ENCODE peak calls at places on chromosome 19, in ten cellular contexts. One of them, this sample, is unnamed.

GRCh38 chr19:7004313-7004931 is 16.8 kb downstream of the MBD3L2B start:
- DNase-seq in NCI-H1694 treated with DMSO at 0.1 percent for 48 hours: no peak
- DNase-seq in substantia nigra: no peak
- DNase-seq in CD8-positive, alpha-beta T cell: no peak
- DNase-seq in stimulated activated CD8-positive, alpha-beta memory T cell treated with anti-CD3 and anti-CD28 coated beads, Interleukin-4, amount 100 ng/mL, for 4 hours: no peak
- DNase-seq in M059J: peak
- DNase-seq in thoracic aorta: no peak
- DNase-seq in EH: no peak
- DNase-seq in AG08396: no peak
- DNase-seq in iris pigment epithelial cell: peak
- DNase-seq in this sample: peak

GRCh38 chr19:2016041-2016807 is 710 bp upstream of the BTBD2 start:
- DNase-seq in NCI-H1694 treated with DMSO at 0.1 percent for 48 hours: peak
- DNase-seq in substantia nigra: no peak
- DNase-seq in CD8-positive, alpha-beta T cell: peak
- DNase-seq in stimulated activated CD8-positive, alpha-beta memory T cell treated with anti-CD3 and anti-CD28 coated beads, Interleukin-4, amount 100 ng/mL, for 4 hours: peak
- DNase-seq in M059J: peak
- DNase-seq in thoracic aorta: peak
- DNase-seq in EH: peak
- DNase-seq in AG08396: peak
- DNase-seq in iris pigment epithelial cell: peak
- DNase-seq in this sample: peak

GRCh38 chr19:5124111-5124855 is 155.4 kb downstream of the KDM4B start:
- DNase-seq in NCI-H1694 treated with DMSO at 0.1 percent for 48 hours: no peak
- DNase-seq in substantia nigra: no peak
- DNase-seq in CD8-positive, alpha-beta T cell: no peak
- DNase-seq in stimulated activated CD8-positive, alpha-beta memory T cell treated with anti-CD3 and anti-CD28 coated beads, Interleukin-4, amount 100 ng/mL, for 4 hours: no peak
- DNase-seq in M059J: no peak
- DNase-seq in thoracic aorta: no peak
- DNase-seq in EH: no peak
- DNase-seq in AG08396: no peak
- DNase-seq in iris pigment epithelial cell: no peak
- DNase-seq in this sample: no peak

GRCh38 chr19:7509625-7510024 is 6.3 kb upstream of the ZNF358 start:
- DNase-seq in NCI-H1694 treated with DMSO at 0.1 percent for 48 hours: no peak
- DNase-seq in substantia nigra: no peak
- DNase-seq in CD8-positive, alpha-beta T cell: no peak
- DNase-seq in stimulated activated CD8-positive, alpha-beta memory T cell treated with anti-CD3 and anti-CD28 coated beads, Interleukin-4, amount 100 ng/mL, for 4 hours: no peak
- DNase-seq in M059J: no peak
- DNase-seq in thoracic aorta: no peak
- DNase-seq in EH: peak
- DNase-seq in AG08396: no peak
- DNase-seq in iris pigment epithelial cell: no peak
- DNase-seq in this sample: no peak

GRCh38 chr19:50266896-50267295 is 62.3 kb downstream of the KCNC3 start:
- DNase-seq in NCI-H1694 treated with DMSO at 0.1 percent for 48 hours: no peak
- DNase-seq in substantia nigra: no peak
- DNase-seq in CD8-positive, alpha-beta T cell: peak
- DNase-seq in stimulated activated CD8-positive, alpha-beta memory T cell treated with anti-CD3 and anti-CD28 coated beads, Interleukin-4, amount 100 ng/mL, for 4 hours: no peak
- DNase-seq in M059J: no peak
- DNase-seq in thoracic aorta: no peak
- DNase-seq in EH: no peak
- DNase-seq in AG08396: no peak
- DNase-seq in iris pigment epithelial cell: no peak
- DNase-seq in this sample: no peak

GRCh38 chr19:5336195-5336965 is 4.2 kb downstream of the PTPRS start:
- DNase-seq in NCI-H1694 treated with DMSO at 0.1 percent for 48 hours: no peak
- DNase-seq in substantia nigra: no peak
- DNase-seq in CD8-positive, alpha-beta T cell: no peak
- DNase-seq in stimulated activated CD8-positive, alpha-beta memory T cell treated with anti-CD3 and anti-CD28 coated beads, Interleukin-4, amount 100 ng/mL, for 4 hours: no peak
- DNase-seq in M059J: no peak
- DNase-seq in thoracic aorta: no peak
- DNase-seq in EH: no peak
- DNase-seq in AG08396: no peak
- DNase-seq in iris pigment epithelial cell: no peak
- DNase-seq in this sample: no peak

GRCh38 chr19:1171755-1172352 is 2.2 kb downstream of the SBNO2 start:
- DNase-seq in NCI-H1694 treated with DMSO at 0.1 percent for 48 hours: no peak
- DNase-seq in substantia nigra: peak
- DNase-seq in CD8-positive, alpha-beta T cell: no peak
- DNase-seq in stimulated activated CD8-positive, alpha-beta memory T cell treated with anti-CD3 and anti-CD28 coated beads, Interleukin-4, amount 100 ng/mL, for 4 hours: no peak
- DNase-seq in M059J: no peak
- DNase-seq in thoracic aorta: no peak
- DNase-seq in EH: no peak
- DNase-seq in AG08396: no peak
- DNase-seq in iris pigment epithelial cell: peak
- DNase-seq in this sample: no peak

GRCh38 chr19:44808463-44809371 is at the start of gene BCAM:
- DNase-seq in NCI-H1694 treated with DMSO at 0.1 percent for 48 hours: no peak
- DNase-seq in substantia nigra: no peak
- DNase-seq in CD8-positive, alpha-beta T cell: no peak
- DNase-seq in stimulated activated CD8-positive, alpha-beta memory T cell treated with anti-CD3 and anti-CD28 coated beads, Interleukin-4, amount 100 ng/mL, for 4 hours: no peak
- DNase-seq in M059J: peak
- DNase-seq in thoracic aorta: no peak
- DNase-seq in EH: peak
- DNase-seq in AG08396: peak
- DNase-seq in iris pigment epithelial cell: peak
- DNase-seq in this sample: peak

GRCh38 chr19:51337141-51337860 is 4.6 kb downstream of the VSIG10L start:
- DNase-seq in NCI-H1694 treated with DMSO at 0.1 percent for 48 hours: no peak
- DNase-seq in substantia nigra: no peak
- DNase-seq in CD8-positive, alpha-beta T cell: no peak
- DNase-seq in stimulated activated CD8-positive, alpha-beta memory T cell treated with anti-CD3 and anti-CD28 coated beads, Interleukin-4, amount 100 ng/mL, for 4 hours: no peak
- DNase-seq in M059J: no peak
- DNase-seq in thoracic aorta: no peak
- DNase-seq in EH: no peak
- DNase-seq in AG08396: no peak
- DNase-seq in iris pigment epithelial cell: no peak
- DNase-seq in this sample: no peak

GRCh38 chr19:4229179-4229931 is at the start of gene EBI3:
- DNase-seq in NCI-H1694 treated with DMSO at 0.1 percent for 48 hours: no peak
- DNase-seq in substantia nigra: no peak
- DNase-seq in CD8-positive, alpha-beta T cell: no peak
- DNase-seq in stimulated activated CD8-positive, alpha-beta memory T cell treated with anti-CD3 and anti-CD28 coated beads, Interleukin-4, amount 100 ng/mL, for 4 hours: peak
- DNase-seq in M059J: peak
- DNase-seq in thoracic aorta: no peak
- DNase-seq in EH: peak
- DNase-seq in AG08396: no peak
- DNase-seq in iris pigment epithelial cell: peak
- DNase-seq in this sample: peak

GRCh38 chr19:10432736-10433130 is 12.4 kb downstream of the PDE4A start:
- DNase-seq in NCI-H1694 treated with DMSO at 0.1 percent for 48 hours: no peak
- DNase-seq in substantia nigra: no peak
- DNase-seq in CD8-positive, alpha-beta T cell: no peak
- DNase-seq in stimulated activated CD8-positive, alpha-beta memory T cell treated with anti-CD3 and anti-CD28 coated beads, Interleukin-4, amount 100 ng/mL, for 4 hours: no peak
- DNase-seq in M059J: no peak
- DNase-seq in thoracic aorta: no peak
- DNase-seq in EH: no peak
- DNase-seq in AG08396: no peak
- DNase-seq in iris pigment epithelial cell: no peak
- DNase-seq in this sample: no peak

GRCh38 chr19:13082192-13083007 is 20.3 kb downstream of the LYL1 start:
- DNase-seq in NCI-H1694 treated with DMSO at 0.1 percent for 48 hours: no peak
- DNase-seq in substantia nigra: no peak
- DNase-seq in CD8-positive, alpha-beta T cell: no peak
- DNase-seq in stimulated activated CD8-positive, alpha-beta memory T cell treated with anti-CD3 and anti-CD28 coated beads, Interleukin-4, amount 100 ng/mL, for 4 hours: no peak
- DNase-seq in M059J: peak
- DNase-seq in thoracic aorta: no peak
- DNase-seq in EH: peak
- DNase-seq in AG08396: peak
- DNase-seq in iris pigment epithelial cell: peak
- DNase-seq in this sample: peak

GRCh38 chr19:23071087-23071511 is 45.7 kb upstream of the ZNF730 start:
- DNase-seq in NCI-H1694 treated with DMSO at 0.1 percent for 48 hours: no peak
- DNase-seq in substantia nigra: no peak
- DNase-seq in CD8-positive, alpha-beta T cell: no peak
- DNase-seq in stimulated activated CD8-positive, alpha-beta memory T cell treated with anti-CD3 and anti-CD28 coated beads, Interleukin-4, amount 100 ng/mL, for 4 hours: no peak
- DNase-seq in M059J: no peak
- DNase-seq in thoracic aorta: no peak
- DNase-seq in EH: peak
- DNase-seq in AG08396: peak
- DNase-seq in iris pigment epithelial cell: peak
- DNase-seq in this sample: peak

GRCh38 chr19:58395220-58395978 is at the start of gene RNF225:
- DNase-seq in NCI-H1694 treated with DMSO at 0.1 percent for 48 hours: no peak
- DNase-seq in substantia nigra: no peak
- DNase-seq in CD8-positive, alpha-beta T cell: no peak
- DNase-seq in stimulated activated CD8-positive, alpha-beta memory T cell treated with anti-CD3 and anti-CD28 coated beads, Interleukin-4, amount 100 ng/mL, for 4 hours: no peak
- DNase-seq in M059J: peak
- DNase-seq in thoracic aorta: no peak
- DNase-seq in EH: no peak
- DNase-seq in AG08396: no peak
- DNase-seq in iris pigment epithelial cell: no peak
- DNase-seq in this sample: no peak

GRCh38 chr19:40410030-40410389 is 3.2 kb downstream of the PRX start:
- DNase-seq in NCI-H1694 treated with DMSO at 0.1 percent for 48 hours: no peak
- DNase-seq in substantia nigra: no peak
- DNase-seq in CD8-positive, alpha-beta T cell: no peak
- DNase-seq in stimulated activated CD8-positive, alpha-beta memory T cell treated with anti-CD3 and anti-CD28 coated beads, Interleukin-4, amount 100 ng/mL, for 4 hours: no peak
- DNase-seq in M059J: no peak
- DNase-seq in thoracic aorta: no peak
- DNase-seq in EH: no peak
- DNase-seq in AG08396: no peak
- DNase-seq in iris pigment epithelial cell: no peak
- DNase-seq in this sample: no peak

GRCh38 chr19:57587529-57587928 is 3.6 kb downstream of the ZIK1 start:
- DNase-seq in NCI-H1694 treated with DMSO at 0.1 percent for 48 hours: no peak
- DNase-seq in substantia nigra: no peak
- DNase-seq in CD8-positive, alpha-beta T cell: no peak
- DNase-seq in stimulated activated CD8-positive, alpha-beta memory T cell treated with anti-CD3 and anti-CD28 coated beads, Interleukin-4, amount 100 ng/mL, for 4 hours: no peak
- DNase-seq in M059J: peak
- DNase-seq in thoracic aorta: no peak
- DNase-seq in EH: peak
- DNase-seq in AG08396: peak
- DNase-seq in iris pigment epithelial cell: peak
- DNase-seq in this sample: peak

GRCh38 chr19:44590245-44591059 is 22.9 kb upstream of the IGSF23 start:
- DNase-seq in NCI-H1694 treated with DMSO at 0.1 percent for 48 hours: no peak
- DNase-seq in substantia nigra: no peak
- DNase-seq in CD8-positive, alpha-beta T cell: no peak
- DNase-seq in stimulated activated CD8-positive, alpha-beta memory T cell treated with anti-CD3 and anti-CD28 coated beads, Interleukin-4, amount 100 ng/mL, for 4 hours: no peak
- DNase-seq in M059J: no peak
- DNase-seq in thoracic aorta: no peak
- DNase-seq in EH: no peak
- DNase-seq in AG08396: no peak
- DNase-seq in iris pigment epithelial cell: no peak
- DNase-seq in this sample: no peak

GRCh38 chr19:45008554-45008953 is 7.3 kb downstream of the RELB start:
- DNase-seq in NCI-H1694 treated with DMSO at 0.1 percent for 48 hours: no peak
- DNase-seq in substantia nigra: no peak
- DNase-seq in CD8-positive, alpha-beta T cell: no peak
- DNase-seq in stimulated activated CD8-positive, alpha-beta memory T cell treated with anti-CD3 and anti-CD28 coated beads, Interleukin-4, amount 100 ng/mL, for 4 hours: no peak
- DNase-seq in M059J: no peak
- DNase-seq in thoracic aorta: no peak
- DNase-seq in EH: no peak
- DNase-seq in AG08396: no peak
- DNase-seq in iris pigment epithelial cell: no peak
- DNase-seq in this sample: no peak

GRCh38 chr19:50205681-50206138 is 2.3 kb downstream of the MYH14 start:
- DNase-seq in NCI-H1694 treated with DMSO at 0.1 percent for 48 hours: no peak
- DNase-seq in substantia nigra: no peak
- DNase-seq in CD8-positive, alpha-beta T cell: no peak
- DNase-seq in stimulated activated CD8-positive, alpha-beta memory T cell treated with anti-CD3 and anti-CD28 coated beads, Interleukin-4, amount 100 ng/mL, for 4 hours: no peak
- DNase-seq in M059J: no peak
- DNase-seq in thoracic aorta: no peak
- DNase-seq in EH: no peak
- DNase-seq in AG08396: no peak
- DNase-seq in iris pigment epithelial cell: no peak
- DNase-seq in this sample: no peak

GRCh38 chr19:54316746-54317107 is 3.8 kb upstream of the LILRA5 start:
- DNase-seq in NCI-H1694 treated with DMSO at 0.1 percent for 48 hours: no peak
- DNase-seq in substantia nigra: no peak
- DNase-seq in CD8-positive, alpha-beta T cell: no peak
- DNase-seq in stimulated activated CD8-positive, alpha-beta memory T cell treated with anti-CD3 and anti-CD28 coated beads, Interleukin-4, amount 100 ng/mL, for 4 hours: no peak
- DNase-seq in M059J: no peak
- DNase-seq in thoracic aorta: no peak
- DNase-seq in EH: no peak
- DNase-seq in AG08396: no peak
- DNase-seq in iris pigment epithelial cell: no peak
- DNase-seq in this sample: no peak

GRCh38 chr19:15613338-15613737 is 1.7 kb upstream of the CYP4F8 start:
- DNase-seq in NCI-H1694 treated with DMSO at 0.1 percent for 48 hours: no peak
- DNase-seq in substantia nigra: no peak
- DNase-seq in CD8-positive, alpha-beta T cell: no peak
- DNase-seq in stimulated activated CD8-positive, alpha-beta memory T cell treated with anti-CD3 and anti-CD28 coated beads, Interleukin-4, amount 100 ng/mL, for 4 hours: no peak
- DNase-seq in M059J: no peak
- DNase-seq in thoracic aorta: no peak
- DNase-seq in EH: no peak
- DNase-seq in AG08396: no peak
- DNase-seq in iris pigment epithelial cell: no peak
- DNase-seq in this sample: no peak

GRCh38 chr19:39111593-39112199 is 13.9 kb upstream of the PAK4 start:
- DNase-seq in NCI-H1694 treated with DMSO at 0.1 percent for 48 hours: no peak
- DNase-seq in substantia nigra: no peak
- DNase-seq in CD8-positive, alpha-beta T cell: no peak
- DNase-seq in stimulated activated CD8-positive, alpha-beta memory T cell treated with anti-CD3 and anti-CD28 coated beads, Interleukin-4, amount 100 ng/mL, for 4 hours: no peak
- DNase-seq in M059J: peak
- DNase-seq in thoracic aorta: no peak
- DNase-seq in EH: no peak
- DNase-seq in AG08396: no peak
- DNase-seq in iris pigment epithelial cell: no peak
- DNase-seq in this sample: no peak

GRCh38 chr19:18290250-18291018 is 9.0 kb upstream of the JUND start:
- DNase-seq in NCI-H1694 treated with DMSO at 0.1 percent for 48 hours: no peak
- DNase-seq in substantia nigra: no peak
- DNase-seq in CD8-positive, alpha-beta T cell: peak
- DNase-seq in stimulated activated CD8-positive, alpha-beta memory T cell treated with anti-CD3 and anti-CD28 coated beads, Interleukin-4, amount 100 ng/mL, for 4 hours: peak
- DNase-seq in M059J: no peak
- DNase-seq in thoracic aorta: no peak
- DNase-seq in EH: no peak
- DNase-seq in AG08396: no peak
- DNase-seq in iris pigment epithelial cell: peak
- DNase-seq in this sample: peak

GRCh38 chr19:34972163-34972705 is 8.2 kb upstream of the ZNF792 start:
- DNase-seq in NCI-H1694 treated with DMSO at 0.1 percent for 48 hours: no peak
- DNase-seq in substantia nigra: no peak
- DNase-seq in CD8-positive, alpha-beta T cell: no peak
- DNase-seq in stimulated activated CD8-positive, alpha-beta memory T cell treated with anti-CD3 and anti-CD28 coated beads, Interleukin-4, amount 100 ng/mL, for 4 hours: no peak
- DNase-seq in M059J: no peak
- DNase-seq in thoracic aorta: no peak
- DNase-seq in EH: no peak
- DNase-seq in AG08396: no peak
- DNase-seq in iris pigment epithelial cell: no peak
- DNase-seq in this sample: no peak

GRCh38 chr19:17680235-17680722 is 7.9 kb downstream of the UNC13A start:
- DNase-seq in NCI-H1694 treated with DMSO at 0.1 percent for 48 hours: no peak
- DNase-seq in substantia nigra: no peak
- DNase-seq in CD8-positive, alpha-beta T cell: peak
- DNase-seq in stimulated activated CD8-positive, alpha-beta memory T cell treated with anti-CD3 and anti-CD28 coated beads, Interleukin-4, amount 100 ng/mL, for 4 hours: peak
- DNase-seq in M059J: peak
- DNase-seq in thoracic aorta: peak
- DNase-seq in EH: peak
- DNase-seq in AG08396: peak
- DNase-seq in iris pigment epithelial cell: peak
- DNase-seq in this sample: peak

GRCh38 chr19:6772028-6772865 is at the start of gene VAV1:
- DNase-seq in NCI-H1694 treated with DMSO at 0.1 percent for 48 hours: no peak
- DNase-seq in substantia nigra: no peak
- DNase-seq in CD8-positive, alpha-beta T cell: peak
- DNase-seq in stimulated activated CD8-positive, alpha-beta memory T cell treated with anti-CD3 and anti-CD28 coated beads, Interleukin-4, amount 100 ng/mL, for 4 hours: peak
- DNase-seq in M059J: no peak
- DNase-seq in thoracic aorta: no peak
- DNase-seq in EH: no peak
- DNase-seq in AG08396: no peak
- DNase-seq in iris pigment epithelial cell: no peak
- DNase-seq in this sample: no peak

GRCh38 chr19:2462635-2463421 is 6.1 kb upstream of the LMNB2 start:
- DNase-seq in NCI-H1694 treated with DMSO at 0.1 percent for 48 hours: no peak
- DNase-seq in substantia nigra: peak
- DNase-seq in CD8-positive, alpha-beta T cell: no peak
- DNase-seq in stimulated activated CD8-positive, alpha-beta memory T cell treated with anti-CD3 and anti-CD28 coated beads, Interleukin-4, amount 100 ng/mL, for 4 hours: no peak
- DNase-seq in M059J: peak
- DNase-seq in thoracic aorta: peak
- DNase-seq in EH: peak
- DNase-seq in AG08396: peak
- DNase-seq in iris pigment epithelial cell: peak
- DNase-seq in this sample: peak